ENCODE peak calls at places on chromosomes 12 and 14, in five cellular contexts. One of them, this sample, is unnamed. For H3K36me3, the result is how much of the 10 kb centered on the place peaks cover.

GRCh38 chr12:114853003-114853529 is 169.1 kb upstream of the TBX3 start:
- DNase-seq in ascending aorta: no peak
- DNase-seq in SK-N-SH: no peak
- DNase-seq in CD8-positive, alpha-beta T cell: no peak
- DNase-seq in PC-9: no peak
- DNase-seq in this sample: no peak

GRCh38 chr12:124191024-124191359 is 103.9 kb upstream of the RFLNA start:
- DNase-seq in ascending aorta: no peak
- DNase-seq in SK-N-SH: peak
- DNase-seq in CD8-positive, alpha-beta T cell: no peak
- DNase-seq in PC-9: no peak
- DNase-seq in this sample: no peak

GRCh38 chr14:80523518-80524117 is 312.3 kb upstream of the DIO2 start:
- DNase-seq in ascending aorta: no peak
- DNase-seq in SK-N-SH: no peak
- DNase-seq in CD8-positive, alpha-beta T cell: no peak
- DNase-seq in PC-9: no peak
- DNase-seq in this sample: no peak

GRCh38 chr14:53093206-53093605 is 59.9 kb downstream of the DDHD1 start:
- DNase-seq in ascending aorta: no peak
- DNase-seq in SK-N-SH: no peak
- DNase-seq in CD8-positive, alpha-beta T cell: no peak
- DNase-seq in PC-9: no peak
- DNase-seq in this sample: no peak

GRCh38 chr14:106070242-106070641 is 543.9 kb downstream of the TMEM121 start:
- DNase-seq in ascending aorta: no peak
- DNase-seq in SK-N-SH: no peak
- DNase-seq in CD8-positive, alpha-beta T cell: no peak
- DNase-seq in PC-9: no peak
- DNase-seq in this sample: no peak

GRCh38 chr12:31745242-31745641 is 16.4 kb upstream of the AMN1 start:
- DNase-seq in ascending aorta: no peak
- DNase-seq in SK-N-SH: no peak
- DNase-seq in CD8-positive, alpha-beta T cell: no peak
- DNase-seq in PC-9: no peak
- DNase-seq in this sample: no peak

GRCh38 chr14:72644038-72644437 is 249.9 kb downstream of the DPF3 start:
- DNase-seq in ascending aorta: no peak
- DNase-seq in SK-N-SH: no peak
- DNase-seq in CD8-positive, alpha-beta T cell: no peak
- DNase-seq in PC-9: no peak
- DNase-seq in this sample: no peak

GRCh38 chr12:5512585-5512970 is 80.7 kb downstream of the NTF3 start:
- DNase-seq in ascending aorta: no peak
- DNase-seq in SK-N-SH: no peak
- DNase-seq in CD8-positive, alpha-beta T cell: no peak
- DNase-seq in PC-9: no peak
- DNase-seq in this sample: no peak

GRCh38 chr12:94872671-94873367 is 130.7 kb downstream of the NDUFA12 start:
- DNase-seq in ascending aorta: no peak
- DNase-seq in SK-N-SH: peak
- DNase-seq in CD8-positive, alpha-beta T cell: no peak
- DNase-seq in PC-9: no peak
- DNase-seq in this sample: no peak

GRCh38 chr12:99131761-99132199 is 486.7 kb downstream of the APAF1 start:
- DNase-seq in ascending aorta: no peak
- DNase-seq in SK-N-SH: no peak
- DNase-seq in CD8-positive, alpha-beta T cell: no peak
- DNase-seq in PC-9: no peak
- DNase-seq in this sample: no peak

GRCh38 chr14:92408186-92408585 is 85.2 kb downstream of the SLC24A4 start:
- DNase-seq in ascending aorta: no peak
- DNase-seq in SK-N-SH: no peak
- DNase-seq in CD8-positive, alpha-beta T cell: no peak
- DNase-seq in PC-9: no peak
- DNase-seq in this sample: no peak

GRCh38 chr12:96194901-96195844 is 998 bp downstream of the ELK3 start:
- DNase-seq in ascending aorta: peak
- DNase-seq in SK-N-SH: peak
- DNase-seq in CD8-positive, alpha-beta T cell: peak
- DNase-seq in PC-9: peak
- DNase-seq in this sample: no peak

GRCh38 chr14:98582276-98582675 is 689.7 kb downstream of the BCL11B start:
- DNase-seq in ascending aorta: no peak
- DNase-seq in SK-N-SH: no peak
- DNase-seq in CD8-positive, alpha-beta T cell: no peak
- DNase-seq in PC-9: no peak
- DNase-seq in this sample: no peak

GRCh38 chr12:51087818-51088217 is 4.4 kb upstream of the CSRNP2 start:
- DNase-seq in ascending aorta: no peak
- DNase-seq in SK-N-SH: no peak
- DNase-seq in CD8-positive, alpha-beta T cell: no peak
- DNase-seq in PC-9: no peak
- DNase-seq in this sample: no peak

GRCh38 chr12:73106896-73107295 is 834.7 kb downstream of the TRHDE start:
- DNase-seq in ascending aorta: no peak
- DNase-seq in SK-N-SH: no peak
- DNase-seq in CD8-positive, alpha-beta T cell: no peak
- DNase-seq in PC-9: no peak
- DNase-seq in this sample: no peak

GRCh38 chr14:104283197-104284106 is 145.1 kb downstream of the KIF26A start:
- DNase-seq in ascending aorta: no peak
- DNase-seq in SK-N-SH: no peak
- DNase-seq in CD8-positive, alpha-beta T cell: no peak
- DNase-seq in PC-9: no peak
- DNase-seq in this sample: no peak

GRCh38 chr14:77607741-77608302 is 8.6 kb downstream of the SPTLC2 start:
- DNase-seq in ascending aorta: no peak
- DNase-seq in SK-N-SH: no peak
- DNase-seq in CD8-positive, alpha-beta T cell: no peak
- DNase-seq in PC-9: no peak
- DNase-seq in this sample: no peak

GRCh38 chr14:59787045-59787674 is 83.4 kb downstream of the RTN1 start:
- DNase-seq in ascending aorta: no peak
- DNase-seq in SK-N-SH: no peak
- DNase-seq in CD8-positive, alpha-beta T cell: no peak
- DNase-seq in PC-9: no peak
- DNase-seq in this sample: no peak

GRCh38 chr12:83939718-83940117 is 972.9 kb downstream of the SLC6A15 start:
- DNase-seq in ascending aorta: no peak
- DNase-seq in SK-N-SH: no peak
- DNase-seq in CD8-positive, alpha-beta T cell: no peak
- DNase-seq in PC-9: no peak
- DNase-seq in this sample: no peak

GRCh38 chr12:124716208-124717141 is 147.2 kb downstream of the SCARB1 start:
- DNase-seq in ascending aorta: no peak
- DNase-seq in SK-N-SH: no peak
- DNase-seq in CD8-positive, alpha-beta T cell: no peak
- DNase-seq in PC-9: peak
- DNase-seq in this sample: no peak

GRCh38 chr14:100747021-100747586 is 20.4 kb downstream of the DLK1 start:
- DNase-seq in ascending aorta: no peak
- DNase-seq in SK-N-SH: no peak
- DNase-seq in CD8-positive, alpha-beta T cell: no peak
- DNase-seq in PC-9: no peak
- DNase-seq in this sample: peak

GRCh38 chr14:22151091-22151490 is 437.9 kb downstream of the DAD1 start:
- DNase-seq in ascending aorta: no peak
- DNase-seq in SK-N-SH: no peak
- DNase-seq in CD8-positive, alpha-beta T cell: no peak
- DNase-seq in PC-9: no peak
- DNase-seq in this sample: no peak

GRCh38 chr14:37992489-37992888 is 215.2 kb upstream of the SSTR1 start:
- DNase-seq in ascending aorta: no peak
- DNase-seq in SK-N-SH: no peak
- DNase-seq in CD8-positive, alpha-beta T cell: no peak
- DNase-seq in PC-9: no peak
- DNase-seq in this sample: no peak

GRCh38 chr12:45863332-45863731 is 127.0 kb downstream of the SCAF11 start:
- DNase-seq in ascending aorta: no peak
- DNase-seq in SK-N-SH: no peak
- DNase-seq in CD8-positive, alpha-beta T cell: no peak
- DNase-seq in PC-9: no peak
- DNase-seq in this sample: no peak

GRCh38 chr14:60634153-60634552 is 15.1 kb downstream of the SIX1 start:
- DNase-seq in ascending aorta: no peak
- DNase-seq in SK-N-SH: no peak
- DNase-seq in CD8-positive, alpha-beta T cell: no peak
- DNase-seq in PC-9: no peak
- DNase-seq in this sample: no peak

GRCh38 chr14:90355540-90356518 is 24.1 kb upstream of the NRDE2 start:
- DNase-seq in ascending aorta: no peak
- DNase-seq in SK-N-SH: no peak
- DNase-seq in CD8-positive, alpha-beta T cell: no peak
- DNase-seq in PC-9: no peak
- DNase-seq in this sample: no peak

GRCh38 chr12:49733219-49734017 is 7.9 kb upstream of the TMBIM6 start:
- DNase-seq in ascending aorta: no peak
- DNase-seq in SK-N-SH: no peak
- DNase-seq in CD8-positive, alpha-beta T cell: no peak
- DNase-seq in PC-9: no peak
- DNase-seq in this sample: no peak

GRCh38 chr12:114588061-114588460 is 95.9 kb downstream of the TBX3 start:
- DNase-seq in ascending aorta: no peak
- DNase-seq in SK-N-SH: no peak
- DNase-seq in CD8-positive, alpha-beta T cell: no peak
- DNase-seq in PC-9: no peak
- DNase-seq in this sample: no peak

GRCh38 chr14:91264151-91265150 is 19.9 kb upstream of the GPR68 start:
- DNase-seq in ascending aorta: no peak
- DNase-seq in SK-N-SH: no peak
- DNase-seq in CD8-positive, alpha-beta T cell: no peak
- DNase-seq in PC-9: peak
- DNase-seq in this sample: no peak

GRCh38 chr14:55333785-55334485 is 62.7 kb downstream of the FBXO34 start:
- DNase-seq in ascending aorta: no peak
- DNase-seq in SK-N-SH: no peak
- DNase-seq in CD8-positive, alpha-beta T cell: no peak
- DNase-seq in PC-9: no peak
- DNase-seq in this sample: no peak

DNA sequence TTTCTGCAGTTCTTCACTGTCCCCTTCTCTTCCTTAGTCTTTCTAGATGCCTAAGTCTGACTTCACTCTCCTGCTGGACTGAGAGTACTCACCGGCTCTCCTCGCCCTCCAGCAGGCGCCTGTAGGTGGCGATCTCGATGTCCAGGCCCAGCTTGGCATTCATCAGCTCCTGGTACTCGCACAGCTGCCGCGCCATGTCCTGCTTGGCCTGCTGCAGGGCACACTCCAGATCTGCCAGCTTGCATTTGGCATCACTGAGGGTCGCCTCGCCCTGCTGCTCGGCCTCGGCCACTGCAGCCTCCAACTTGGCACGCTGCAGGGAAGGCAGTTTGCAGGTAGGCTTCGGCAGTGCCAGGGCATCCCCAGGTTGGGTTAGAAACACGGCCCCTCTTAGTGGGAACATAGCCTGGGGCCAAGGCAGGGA is 5.2 kb downstream of the KRT84 start:
- DNase-seq in ascending aorta: no peak
- DNase-seq in SK-N-SH: peak
- DNase-seq in CD8-positive, alpha-beta T cell: no peak
- DNase-seq in PC-9: peak
- DNase-seq in this sample: no peak
- TF ChIP-seq CTCF in ascending aorta: peak
- TF ChIP-seq CTCF in SK-N-SH: peak
- TF ChIP-seq CTCF in CD8-positive, alpha-beta T cell: no peak
- TF ChIP-seq CTCF in PC-9: peak
- TF ChIP-seq CTCF in this sample: peak

DNA sequence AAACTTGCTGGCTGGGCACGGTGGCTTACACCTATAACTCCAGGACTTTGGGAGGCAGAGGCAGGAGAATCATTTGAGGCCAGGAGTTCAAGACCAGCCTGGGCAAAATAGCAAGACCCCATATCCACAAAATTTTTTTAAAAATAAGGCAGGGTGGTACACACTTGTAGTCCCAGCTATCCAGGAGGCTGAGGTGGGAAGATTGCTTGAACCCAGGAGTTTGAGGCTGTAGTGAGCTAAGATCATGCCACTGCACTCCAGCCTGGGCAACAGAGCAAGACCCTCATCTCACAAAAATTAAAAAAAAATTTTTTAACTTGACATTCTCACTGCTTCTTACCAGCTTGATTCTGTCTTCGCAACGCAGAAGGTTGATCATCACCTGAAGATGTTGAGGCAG is 39.5 kb downstream of the SSH1 start:
- DNase-seq in ascending aorta: no peak
- DNase-seq in SK-N-SH: no peak
- DNase-seq in CD8-positive, alpha-beta T cell: no peak
- DNase-seq in PC-9: no peak
- DNase-seq in this sample: no peak
- H3K36me3 ChIP-seq in ascending aorta: half or more
- H3K36me3 ChIP-seq in SK-N-SH: under half
- H3K36me3 ChIP-seq in CD8-positive, alpha-beta T cell: under half
- H3K36me3 ChIP-seq in PC-9: under half
- H3K36me3 ChIP-seq in this sample: under half

GRCh38 chr12:119118625-119119024 is 60.1 kb upstream of the HSPB8 start:
- DNase-seq in ascending aorta: no peak
- DNase-seq in SK-N-SH: no peak
- DNase-seq in CD8-positive, alpha-beta T cell: no peak
- DNase-seq in PC-9: no peak
- DNase-seq in this sample: no peak

GRCh38 chr12:119115296-119115905 is 63.3 kb upstream of the HSPB8 start:
- DNase-seq in ascending aorta: no peak
- DNase-seq in SK-N-SH: peak
- DNase-seq in CD8-positive, alpha-beta T cell: no peak
- DNase-seq in PC-9: peak
- DNase-seq in this sample: no peak

GRCh38 chr12:119117936-119118335 is 60.8 kb upstream of the HSPB8 start:
- DNase-seq in ascending aorta: no peak
- DNase-seq in SK-N-SH: no peak
- DNase-seq in CD8-positive, alpha-beta T cell: no peak
- DNase-seq in PC-9: no peak
- DNase-seq in this sample: no peak

GRCh38 chr12:119114294-119114693 is 64.4 kb upstream of the HSPB8 start:
- DNase-seq in ascending aorta: no peak
- DNase-seq in SK-N-SH: no peak
- DNase-seq in CD8-positive, alpha-beta T cell: no peak
- DNase-seq in PC-9: no peak
- DNase-seq in this sample: no peak

DNA sequence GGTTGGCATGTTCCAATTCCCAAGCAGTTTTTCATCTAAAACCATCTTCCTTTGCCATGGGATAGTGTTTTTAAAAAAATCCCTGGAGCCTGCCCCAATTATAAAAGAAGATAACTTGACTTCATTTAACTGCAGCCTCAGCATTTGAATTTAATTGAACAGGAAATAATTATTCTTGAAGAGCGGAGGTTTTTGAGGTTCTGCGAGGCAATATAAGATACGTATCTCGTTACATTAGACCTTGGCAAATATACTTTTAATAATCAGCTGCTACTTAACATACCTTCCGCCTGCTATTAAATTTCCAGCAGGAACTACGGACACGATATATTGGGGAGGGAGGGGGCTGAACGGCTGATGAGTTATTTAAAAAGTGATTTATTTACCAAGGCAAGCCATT is 65.1 kb upstream of the HSPB8 start:
- DNase-seq in ascending aorta: no peak
- DNase-seq in SK-N-SH: no peak
- DNase-seq in CD8-positive, alpha-beta T cell: no peak
- DNase-seq in PC-9: no peak
- DNase-seq in this sample: no peak
- TF ChIP-seq CTCF in ascending aorta: no peak
- TF ChIP-seq CTCF in SK-N-SH: no peak
- TF ChIP-seq CTCF in CD8-positive, alpha-beta T cell: no peak
- TF ChIP-seq CTCF in PC-9: no peak
- TF ChIP-seq CTCF in this sample: no peak

GRCh38 chr12:100207311-100207710 is 6.7 kb downstream of the ACTR6 start:
- DNase-seq in ascending aorta: no peak
- DNase-seq in SK-N-SH: no peak
- DNase-seq in CD8-positive, alpha-beta T cell: no peak
- DNase-seq in PC-9: no peak
- DNase-seq in this sample: no peak
- H3K36me3 ChIP-seq in ascending aorta: half or more
- H3K36me3 ChIP-seq in SK-N-SH: under half
- H3K36me3 ChIP-seq in CD8-positive, alpha-beta T cell: under half
- H3K36me3 ChIP-seq in PC-9: under half
- H3K36me3 ChIP-seq in this sample: under half